ENCODE peak calls at places on chromosomes 4 and X, in four cellular contexts. One of them, this sample, is unnamed.

GRCh38 chr4:8504279-8505007 is 63.9 kb downstream of the TRMT44 start:
- DNase-seq in GM06990: no peak
- DNase-seq in transverse colon: peak; percentile 18
- DNase-seq in CD4-positive, alpha-beta T cell: no peak
- DNase-seq in this sample: peak; percentile 51

GRCh38 chr4:41141910-41142309 is 72.4 kb downstream of the APBB2 start:
- DNase-seq in CD4-positive, alpha-beta T cell: no peak
- DNase-seq in GM06990: no peak
- DNase-seq in transverse colon: no peak
- DNase-seq in this sample: peak; percentile 69

GRCh38 chr4:89166971-89167475 is 55.7 kb downstream of the TIGD2 start:
- DNase-seq in transverse colon: no peak
- DNase-seq in GM06990: no peak
- DNase-seq in CD4-positive, alpha-beta T cell: no peak
- DNase-seq in this sample: no peak

GRCh38 chrX:108732630-108733321 is 3.6 kb downstream of the IRS4 start:
- DNase-seq in GM06990: no peak
- DNase-seq in transverse colon: no peak
- DNase-seq in CD4-positive, alpha-beta T cell: no peak
- DNase-seq in this sample: no peak

GRCh38 chr4:36532670-36533373 is 251.4 kb downstream of the DTHD1 start:
- DNase-seq in transverse colon: no peak
- DNase-seq in GM06990: no peak
- DNase-seq in CD4-positive, alpha-beta T cell: no peak
- DNase-seq in this sample: no peak

GRCh38 chrX:150842198-150842553 is 56.3 kb downstream of the CD99L2 start:
- DNase-seq in CD4-positive, alpha-beta T cell: no peak
- DNase-seq in transverse colon: peak; percentile 16
- DNase-seq in GM06990: no peak
- DNase-seq in this sample: no peak

GRCh38 chrX:40931921-40932320 is 153.3 kb upstream of the USP9X start:
- DNase-seq in transverse colon: no peak
- DNase-seq in GM06990: no peak
- DNase-seq in CD4-positive, alpha-beta T cell: no peak
- DNase-seq in this sample: peak; percentile 49

GRCh38 chrX:97984641-97985040 is 1100.9 kb downstream of the RPA4 start:
- DNase-seq in transverse colon: no peak
- DNase-seq in GM06990: no peak
- DNase-seq in CD4-positive, alpha-beta T cell: no peak
- DNase-seq in this sample: peak; percentile 16

GRCh38 chrX:2705036-2705435 is 13.9 kb downstream of the CD99 start:
- DNase-seq in GM06990: no peak
- DNase-seq in CD4-positive, alpha-beta T cell: no peak
- DNase-seq in transverse colon: no peak
- DNase-seq in this sample: no peak

GRCh38 chr4:73603307-73603710 is 16.9 kb downstream of the RASSF6 start:
- DNase-seq in GM06990: no peak
- DNase-seq in CD4-positive, alpha-beta T cell: no peak
- DNase-seq in transverse colon: peak; percentile 57
- DNase-seq in this sample: peak; percentile 56

GRCh38 chr4:1660948-1661677 is 23.0 kb downstream of the FAM53A start:
- DNase-seq in GM06990: no peak
- DNase-seq in transverse colon: no peak
- DNase-seq in CD4-positive, alpha-beta T cell: no peak
- DNase-seq in this sample: no peak

GRCh38 chr4:101211146-101211553 is 136.2 kb downstream of the PPP3CA start:
- DNase-seq in GM06990: no peak
- DNase-seq in CD4-positive, alpha-beta T cell: no peak
- DNase-seq in transverse colon: no peak
- DNase-seq in this sample: peak; percentile 64

GRCh38 chrX:30283456-30284200 is 25.6 kb downstream of the NR0B1 start:
- DNase-seq in CD4-positive, alpha-beta T cell: no peak
- DNase-seq in GM06990: no peak
- DNase-seq in transverse colon: no peak
- DNase-seq in this sample: peak; percentile 90

GRCh38 chr4:116143221-116143620 is 942.2 kb downstream of the TRAM1L1 start:
- DNase-seq in GM06990: no peak
- DNase-seq in transverse colon: no peak
- DNase-seq in CD4-positive, alpha-beta T cell: no peak
- DNase-seq in this sample: no peak

GRCh38 chr4:101282076-101282844 is 65.1 kb downstream of the PPP3CA start:
- DNase-seq in transverse colon: no peak
- DNase-seq in CD4-positive, alpha-beta T cell: no peak
- DNase-seq in GM06990: no peak
- DNase-seq in this sample: no peak

GRCh38 chr4:156475322-156475721 is 496.3 kb downstream of the PDGFC start:
- DNase-seq in GM06990: no peak
- DNase-seq in CD4-positive, alpha-beta T cell: no peak
- DNase-seq in transverse colon: no peak
- DNase-seq in this sample: peak; percentile 70

GRCh38 chr4:169436734-169437133 is 166.0 kb upstream of the SH3RF1 start:
- DNase-seq in CD4-positive, alpha-beta T cell: no peak
- DNase-seq in transverse colon: no peak
- DNase-seq in GM06990: no peak
- DNase-seq in this sample: no peak

GRCh38 chrX:38804481-38805293 is 3.4 kb downstream of the MID1IP1 start:
- DNase-seq in transverse colon: peak; percentile 23
- DNase-seq in CD4-positive, alpha-beta T cell: peak; percentile 8
- DNase-seq in GM06990: peak; percentile 65
- DNase-seq in this sample: peak; percentile 43

GRCh38 chr4:13371050-13371449 is 113.1 kb downstream of the RAB28 start:
- DNase-seq in GM06990: no peak
- DNase-seq in transverse colon: no peak
- DNase-seq in CD4-positive, alpha-beta T cell: no peak
- DNase-seq in this sample: no peak

GRCh38 chr4:26131711-26132110 is 189.1 kb upstream of the RBPJ start:
- DNase-seq in transverse colon: no peak
- DNase-seq in CD4-positive, alpha-beta T cell: no peak
- DNase-seq in GM06990: peak; percentile 61
- DNase-seq in this sample: no peak

GRCh38 chr4:141013899-141014298 is 119.4 kb downstream of the RNF150 start:
- DNase-seq in CD4-positive, alpha-beta T cell: no peak
- DNase-seq in transverse colon: no peak
- DNase-seq in GM06990: no peak
- DNase-seq in this sample: no peak

GRCh38 chr4:48162162-48162561 is 28.1 kb upstream of the TXK start:
- DNase-seq in GM06990: no peak
- DNase-seq in transverse colon: no peak
- DNase-seq in CD4-positive, alpha-beta T cell: no peak
- DNase-seq in this sample: peak; percentile 8

GRCh38 chr4:165502919-165503907 is 124.4 kb downstream of the CPE start:
- DNase-seq in CD4-positive, alpha-beta T cell: no peak
- DNase-seq in transverse colon: no peak
- DNase-seq in GM06990: no peak
- DNase-seq in this sample: peak; percentile 44

GRCh38 chrX:39519213-39519544 is 578.6 kb downstream of the BCOR start:
- DNase-seq in transverse colon: no peak
- DNase-seq in CD4-positive, alpha-beta T cell: no peak
- DNase-seq in GM06990: no peak
- DNase-seq in this sample: no peak

GRCh38 chr4:180840142-180840541 is 1403.1 kb upstream of the TENM3 start:
- DNase-seq in GM06990: no peak
- DNase-seq in CD4-positive, alpha-beta T cell: no peak
- DNase-seq in transverse colon: no peak
- DNase-seq in this sample: no peak

GRCh38 chrX:121987163-121987562 is 939.8 kb downstream of the GLUD2 start:
- DNase-seq in CD4-positive, alpha-beta T cell: no peak
- DNase-seq in transverse colon: no peak
- DNase-seq in GM06990: no peak
- DNase-seq in this sample: no peak

GRCh38 chrX:64152857-64153256 is 52.7 kb downstream of the AMER1 start:
- DNase-seq in CD4-positive, alpha-beta T cell: no peak
- DNase-seq in GM06990: no peak
- DNase-seq in transverse colon: no peak
- DNase-seq in this sample: no peak

GRCh38 chr4:97841512-97841911 is 301.8 kb downstream of the STPG2 start:
- DNase-seq in transverse colon: no peak
- DNase-seq in GM06990: no peak
- DNase-seq in CD4-positive, alpha-beta T cell: no peak
- DNase-seq in this sample: no peak

GRCh38 chr4:87118826-87119225 is 101.6 kb downstream of the KLHL8 start:
- DNase-seq in CD4-positive, alpha-beta T cell: no peak
- DNase-seq in GM06990: no peak
- DNase-seq in transverse colon: no peak
- DNase-seq in this sample: peak; percentile 28

GRCh38 chrX:124217289-124218251 is 114.9 kb upstream of the TEX13D start:
- DNase-seq in GM06990: peak; percentile 39
- DNase-seq in CD4-positive, alpha-beta T cell: peak; percentile 72
- DNase-seq in transverse colon: peak; percentile 37
- DNase-seq in this sample: no peak

GRCh38 chrX:34555481-34555880 is 101.6 kb downstream of the TMEM47 start:
- DNase-seq in GM06990: no peak
- DNase-seq in transverse colon: no peak
- DNase-seq in CD4-positive, alpha-beta T cell: no peak
- DNase-seq in this sample: no peak

GRCh38 chr4:8582941-8583654 is 2.9 kb downstream of the GPR78 start:
- DNase-seq in CD4-positive, alpha-beta T cell: no peak
- DNase-seq in transverse colon: no peak
- DNase-seq in GM06990: no peak
- DNase-seq in this sample: no peak

GRCh38 chr4:142191901-142192300 is 555.5 kb downstream of the IL15 start:
- DNase-seq in CD4-positive, alpha-beta T cell: no peak
- DNase-seq in GM06990: no peak
- DNase-seq in transverse colon: no peak
- DNase-seq in this sample: no peak

GRCh38 chrX:44675364-44676024 is 132.8 kb upstream of the FUNDC1 start:
- DNase-seq in transverse colon: no peak
- DNase-seq in CD4-positive, alpha-beta T cell: no peak
- DNase-seq in GM06990: no peak
- DNase-seq in this sample: peak; percentile 97

GRCh38 chr4:5716391-5716790 is 5.4 kb downstream of the EVC start:
- DNase-seq in GM06990: no peak
- DNase-seq in CD4-positive, alpha-beta T cell: no peak
- DNase-seq in transverse colon: no peak
- DNase-seq in this sample: no peak

GRCh38 chr4:73676881-73677323 is 56.7 kb upstream of the RASSF6 start:
- DNase-seq in transverse colon: no peak
- DNase-seq in GM06990: no peak
- DNase-seq in CD4-positive, alpha-beta T cell: no peak
- DNase-seq in this sample: peak; percentile 93

GRCh38 chr4:6193399-6193798 is 7.0 kb downstream of the JAKMIP1 start:
- DNase-seq in GM06990: no peak
- DNase-seq in transverse colon: no peak
- DNase-seq in CD4-positive, alpha-beta T cell: no peak
- DNase-seq in this sample: no peak

GRCh38 chr4:81040175-81040659 is 9.7 kb downstream of the BMP3 start:
- DNase-seq in GM06990: peak; percentile 15
- DNase-seq in transverse colon: no peak
- DNase-seq in CD4-positive, alpha-beta T cell: no peak
- DNase-seq in this sample: peak; percentile 60
- TF ChIP-seq CTCF in GM06990: peak; percentile 64
- TF ChIP-seq CTCF in transverse colon: peak; percentile 61
- TF ChIP-seq CTCF in CD4-positive, alpha-beta T cell: peak; percentile 63
- TF ChIP-seq CTCF in this sample: peak; percentile 82

DNA sequence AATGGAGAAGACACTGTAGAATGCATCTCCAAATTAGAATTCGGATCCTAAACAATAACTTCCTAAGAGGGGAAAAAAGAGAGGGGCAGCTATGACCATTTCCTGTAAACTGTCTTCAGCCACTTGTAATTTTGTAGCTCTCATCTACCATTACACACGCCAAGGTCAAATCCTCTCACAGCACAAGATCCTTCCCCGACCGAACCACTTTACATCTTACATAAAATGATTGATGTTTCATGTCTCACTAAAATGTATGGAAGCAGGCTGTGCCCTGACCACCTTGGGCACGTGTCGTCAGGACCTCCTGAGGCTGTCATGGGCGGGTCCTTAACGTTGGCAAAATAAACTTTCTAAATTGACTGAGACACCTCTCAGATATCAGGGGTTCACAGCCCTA is 24.1 kb upstream of the PBDC1 start:
- DNase-seq in GM06990: peak; percentile 43
- DNase-seq in transverse colon: peak; percentile 50
- DNase-seq in CD4-positive, alpha-beta T cell: peak; percentile 53
- DNase-seq in this sample: peak; percentile 47
- TF ChIP-seq CTCF in GM06990: no peak
- TF ChIP-seq CTCF in transverse colon: no peak
- TF ChIP-seq CTCF in CD4-positive, alpha-beta T cell: no peak
- TF ChIP-seq CTCF in this sample: no peak

DNA sequence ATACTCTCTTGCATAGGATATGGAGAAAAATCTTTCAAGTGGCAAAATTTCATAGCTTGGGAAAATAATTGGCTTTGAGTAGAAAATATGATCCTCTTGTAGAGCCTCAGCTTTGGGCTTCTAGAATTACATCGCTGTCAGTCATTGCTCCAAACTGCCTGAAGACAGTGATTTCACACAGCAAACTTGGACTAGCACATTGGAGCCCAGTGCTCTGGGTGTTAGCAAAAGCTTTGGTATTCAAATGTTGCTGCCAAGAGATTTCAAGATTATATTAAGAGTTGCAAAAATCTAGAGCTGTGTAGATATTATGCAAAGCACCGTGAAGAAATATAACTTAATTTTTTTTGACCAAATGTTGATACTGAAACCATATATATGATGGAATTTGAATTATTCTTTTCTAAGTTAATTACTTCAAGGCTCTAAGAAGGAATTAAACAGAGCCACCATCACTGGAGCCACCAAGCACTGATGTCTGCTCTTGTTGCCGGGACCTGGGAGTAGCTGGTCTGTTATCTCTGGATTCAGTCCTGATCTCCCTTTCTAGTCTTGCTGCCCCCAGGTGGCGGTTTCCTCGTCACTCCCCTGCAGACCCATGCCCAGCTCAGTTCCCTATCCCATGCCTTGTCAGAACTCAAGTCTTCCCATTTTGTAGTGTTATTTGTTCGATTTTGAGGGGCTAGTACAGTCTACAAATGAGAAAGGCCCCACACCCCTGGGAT is 260.7 kb upstream of the SFRP2 start:
- DNase-seq in GM06990: no peak
- DNase-seq in CD4-positive, alpha-beta T cell: no peak
- DNase-seq in transverse colon: peak; percentile 10
- DNase-seq in this sample: peak; percentile 64
- TF ChIP-seq CTCF in GM06990: peak; percentile 16
- TF ChIP-seq CTCF in CD4-positive, alpha-beta T cell: no peak
- TF ChIP-seq CTCF in transverse colon: no peak
- TF ChIP-seq CTCF in this sample: no peak

GRCh38 chr4:77120888-77121508 is 36.0 kb upstream of the CCNG2 start:
- DNase-seq in transverse colon: no peak
- DNase-seq in GM06990: no peak
- DNase-seq in CD4-positive, alpha-beta T cell: no peak
- DNase-seq in this sample: no peak
- TF ChIP-seq CTCF in transverse colon: no peak
- TF ChIP-seq CTCF in GM06990: peak; percentile 50
- TF ChIP-seq CTCF in CD4-positive, alpha-beta T cell: no peak
- TF ChIP-seq CTCF in this sample: no peak

This sample was measured in MCF 10A.